ENCODE peak calls at places on chromosomes 16 and 17, in four cellular contexts. L is psoas muscle; X is naive thymus-derived CD4-positive, alpha-beta T cell; B is upper lobe of right lung. Y is an unnamed sample.

GRCh38 chr17:82213251-82214011 is 789 bp upstream of the CCDC57 start:
- DNase-seq in L (peak; percentile 59), X (peak; percentile 79), B (peak; percentile 86), Y (peak; percentile 92)

GRCh38 chr17:3879181-3879580 is 13.7 kb downstream of the CAMKK1 start:
- DNase-seq in L (peak; percentile 53), X (no peak), B (no peak), Y (peak; percentile 84)

GRCh38 chr17:49836111-49837030 is 11.5 kb downstream of the TAC4 start:
- DNase-seq in L (no peak), X (no peak), B (no peak), Y (no peak)

GRCh38 chr16:57297856-57298255 is 13.4 kb upstream of the PLLP start:
- DNase-seq in L (no peak), X (no peak), B (no peak), Y (no peak)

GRCh38 chr16:81562174-81562849 is 117.7 kb downstream of the CMIP start:
- DNase-seq in L (peak; percentile 27), X (no peak), B (peak; percentile 62), Y (peak; percentile 81)

GRCh38 chr17:62668091-62668804 is 40.8 kb downstream of the MRC2 start:
- DNase-seq in L (no peak), X (no peak), B (peak; percentile 35), Y (no peak)

GRCh38 chr16:77850637-77851330 is 62.4 kb downstream of the VAT1L start:
- DNase-seq in L (no peak), X (no peak), B (no peak), Y (no peak)

GRCh38 chr16:47320546-47321315 is 140.1 kb downstream of the ITFG1 start:
- DNase-seq in L (no peak), X (no peak), B (no peak), Y (no peak)

GRCh38 chr17:57724038-57724728 is 20.9 kb downstream of the CCDC182 start:
- DNase-seq in L (no peak), X (no peak), B (no peak), Y (peak; percentile 24)

GRCh38 chr17:34259151-34259550 is 4.1 kb downstream of the CCL2 start:
- DNase-seq in L (no peak), X (no peak), B (no peak), Y (peak; percentile 63)

GRCh38 chr17:48613862-48614694 is 1.0 kb downstream of the HOXB8 start:
- DNase-seq in L (no peak), X (no peak), B (no peak), Y (peak; percentile 57)
- H3K4me3 ChIP-seq in L (peak overlapping the region; percentile 77), X (no peak overlapping the region), B (no peak overlapping the region), Y (peak overlapping the region; percentile 62)

GRCh38 chr17:72535346-72535745 is 414.5 kb downstream of the SOX9 start:
- DNase-seq in L (no peak), X (no peak), B (no peak), Y (no peak)

GRCh38 chr17:72536788-72537187 is 416.0 kb downstream of the SOX9 start:
- DNase-seq in L (no peak), X (no peak), B (no peak), Y (no peak)

GRCh38 chr17:72534776-72535175 is 414.0 kb downstream of the SOX9 start:
- DNase-seq in L (no peak), X (no peak), B (no peak), Y (no peak)

GRCh38 chr17:72534265-72534664 is 413.4 kb downstream of the SOX9 start:
- DNase-seq in L (no peak), X (no peak), B (no peak), Y (no peak)

GRCh38 chr17:72535779-72536178 is 415.0 kb downstream of the SOX9 start:
- DNase-seq in L (no peak), X (no peak), B (no peak), Y (no peak)
- H3K27me3 ChIP-seq in L (peaks cover 2% of the 10 kb centered on the region), X (no peaks in the 10 kb centered on the region), B (no peaks in the 10 kb centered on the region), Y (no peaks in the 10 kb centered on the region)

GRCh38 chr16:4828567-4829320 is 18.3 kb downstream of the GLYR1 start:
- DNase-seq in L (no peak), X (no peak), B (peak; percentile 11), Y (no peak)
- H3K36me3 ChIP-seq in L (peaks cover 7% of the 10 kb centered on the region), X (peaks cover 27% of the 10 kb centered on the region), B (peaks cover 97% of the 10 kb centered on the region), Y (peaks cover 91% of the 10 kb centered on the region)

GRCh38 chr16:29151317-29151716 is 166.5 kb downstream of the LAT start:
- DNase-seq in L (no peak), X (no peak), B (no peak), Y (no peak)

GRCh38 chr16:29146266-29146665 is 161.4 kb downstream of the LAT start:
- DNase-seq in L (no peak), X (no peak), B (peak; percentile 40), Y (no peak)

GRCh38 chr16:29147710-29148425 is 163.0 kb downstream of the LAT start:
- DNase-seq in L (no peak), X (no peak), B (peak; percentile 69), Y (no peak)

GRCh38 chr16:29154100-29154499 is 169.2 kb downstream of the LAT start:
- DNase-seq in L (no peak), X (no peak), B (no peak), Y (no peak)

DNA sequence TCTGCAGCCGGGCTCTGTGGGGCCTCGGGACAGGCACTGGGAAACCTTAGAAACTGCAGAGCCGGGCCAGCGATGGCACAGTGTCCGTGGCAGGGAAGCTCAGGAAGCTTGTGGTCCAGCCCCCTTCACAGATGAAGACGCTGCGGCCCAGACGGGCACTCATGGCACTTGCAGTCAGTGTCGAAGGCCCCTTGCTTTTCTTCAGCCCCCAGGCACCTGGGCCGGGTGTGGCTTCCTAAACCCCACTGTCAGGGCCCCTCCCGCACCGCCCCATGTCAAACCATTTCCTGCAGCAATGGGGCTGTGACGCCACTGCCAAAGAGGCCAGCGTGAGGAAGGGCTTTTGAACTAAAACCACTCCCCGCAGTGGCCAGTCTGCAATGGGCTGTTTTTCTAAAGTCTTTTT is 164.0 kb downstream of the LAT start:
- DNase-seq in L (no peak), X (peak; percentile 49), B (no peak), Y (no peak)
- H3K4me3 ChIP-seq in L (no peak overlapping the region), X (peak overlapping the region; percentile 13), B (no peak overlapping the region), Y (no peak overlapping the region)

DNA sequence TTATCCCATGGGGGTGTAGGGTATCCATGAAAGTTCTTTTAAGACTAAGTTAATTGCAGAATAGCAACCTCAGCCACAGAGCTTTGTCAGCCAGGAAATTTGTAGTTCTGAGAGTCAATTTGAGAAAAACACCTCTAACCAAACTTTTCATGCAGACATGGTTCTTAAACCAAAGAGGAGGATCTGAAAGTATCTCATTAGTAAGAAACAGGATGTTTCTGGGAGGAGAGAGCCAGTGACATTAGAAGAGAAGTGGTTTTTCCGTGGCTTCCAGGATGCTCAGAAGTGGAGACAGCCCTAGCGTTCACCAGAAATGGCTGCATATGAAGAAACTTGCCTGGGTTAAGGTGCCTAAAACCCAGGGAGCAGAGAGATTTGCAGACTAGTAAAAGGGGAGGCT is 7.9 kb downstream of the GNAO1 start:
- DNase-seq in L (no peak), X (peak; percentile 38), B (no peak), Y (no peak)
- H3K27me3 ChIP-seq in L (peaks cover under 1% of the 10 kb centered on the region), X (no peaks in the 10 kb centered on the region), B (peaks cover 20% of the 10 kb centered on the region), Y (peaks cover 8% of the 10 kb centered on the region)

GRCh38 chr17:8267480-8268147 is 18.5 kb downstream of the PFAS start:
- DNase-seq in L (no peak), X (no peak), B (no peak), Y (no peak)
- H3K36me3 ChIP-seq in L (no peaks in the 10 kb centered on the region), X (no peaks in the 10 kb centered on the region), B (peaks cover 30% of the 10 kb centered on the region), Y (peaks cover 68% of the 10 kb centered on the region)

GRCh38 chr17:30520436-30520835 is 43.2 kb downstream of the GOSR1 start:
- DNase-seq in L (no peak), X (no peak), B (no peak), Y (no peak)
- H3K4me3 ChIP-seq in L (no peak overlapping the region), X (no peak overlapping the region), B (no peak overlapping the region), Y (no peak overlapping the region)